ENCODE peak calls at places on chromosome 20, in nine cellular contexts. M is left ventricle myocardium inferior; E is neural progenitor cell; S is neuronal stem cell; T is H7; J is cardiac fibroblast; O is lower lobe of right lung; Y is CD8-positive, alpha-beta T cell; H is K562. P is an unnamed sample.

GRCh38 chr20:44218441-44218840 is 7.9 kb upstream of the OSER1 start:
- DNase-seq in O (no peak), Y (no peak), S (no peak), E (no peak), M (no peak), T (no peak), H (no peak), J (no peak), P (no peak)

GRCh38 chr20:38129893-38130609 is 35.0 kb downstream of the TGM2 start:
- DNase-seq in H (no peak), T (peak; percentile 22), S (no peak), M (no peak), J (no peak), O (peak; percentile 24), E (no peak), Y (no peak), P (no peak)

GRCh38 chr20:7207186-7207585 is 439.7 kb downstream of the BMP2 start:
- DNase-seq in Y (no peak), H (no peak), J (peak; percentile 8), O (no peak), M (no peak), E (no peak), T (no peak), S (no peak), P (peak; percentile 15)

GRCh38 chr20:1283522-1284210 is 17.6 kb downstream of the SNPH start:
- DNase-seq in S (no peak), M (no peak), O (no peak), Y (no peak), H (no peak), T (no peak), E (no peak), J (no peak), P (no peak)

GRCh38 chr20:17796096-17796563 is 96.4 kb downstream of the BANF2 start:
- DNase-seq in M (peak; percentile 43), H (no peak), S (no peak), Y (no peak), O (peak; percentile 65), T (no peak), E (no peak), J (peak; percentile 75), P (peak; percentile 86)

GRCh38 chr20:15703171-15703911 is 869.9 kb downstream of the KIF16B start:
- DNase-seq in J (peak; percentile 83), O (no peak), H (no peak), E (no peak), Y (no peak), S (no peak), M (no peak), T (no peak), P (no peak)

GRCh38 chr20:45463709-45464108 is 5.8 kb upstream of the WFDC2 start:
- DNase-seq in O (no peak), M (no peak), H (no peak), E (no peak), T (no peak), J (no peak), Y (no peak), S (no peak), P (no peak)

GRCh38 chr20:931401-931800 is 15.3 kb upstream of the ANGPT4 start:
- DNase-seq in T (no peak), J (peak; percentile 11), Y (no peak), H (no peak), S (no peak), E (peak; percentile 53), O (no peak), M (no peak), P (no peak)

GRCh38 chr20:19720991-19721390 is 37.1 kb upstream of the RIN2 start:
- DNase-seq in E (no peak), O (no peak), J (no peak), T (peak; percentile 17), S (no peak), M (no peak), H (no peak), Y (no peak), P (no peak)

GRCh38 chr20:54431545-54431944 is 43.8 kb upstream of the DOK5 start:
- DNase-seq in S (peak; percentile 11), O (no peak), H (no peak), Y (no peak), E (no peak), T (no peak), M (no peak), J (peak; percentile 14), P (no peak)

GRCh38 chr20:10521068-10521834 is 86.1 kb downstream of the SLX4IP start:
- DNase-seq in S (peak; percentile 17), Y (no peak), H (no peak), O (no peak), T (no peak), E (peak; percentile 17), M (no peak), J (peak; percentile 89), P (peak; percentile 67)

GRCh38 chr20:38272398-38272797 is 11.9 kb upstream of the KIAA1755 start:
- DNase-seq in H (no peak), S (no peak), O (no peak), Y (no peak), E (no peak), T (no peak), J (peak; percentile 78), M (no peak), P (peak; percentile 53)

GRCh38 chr20:20210943-20211273 is 157.0 kb upstream of the INSM1 start:
- DNase-seq in J (no peak), Y (no peak), S (no peak), M (no peak), T (no peak), E (no peak), O (no peak), H (no peak), P (no peak)

GRCh38 chr20:46648903-46649649 is 2.2 kb downstream of the SLC13A3 start:
- DNase-seq in H (peak; percentile 66), O (no peak), J (no peak), S (no peak), E (peak; percentile 38), Y (no peak), M (no peak), T (no peak), P (no peak)

GRCh38 chr20:59993736-59994484 is 35.7 kb downstream of the CDH26 start:
- DNase-seq in T (peak; percentile 46), S (no peak), H (no peak), O (no peak), Y (no peak), E (peak; percentile 16), J (no peak), M (no peak), P (no peak)

GRCh38 chr20:21376631-21377030 is 20.7 kb downstream of the NKX2-4 start:
- DNase-seq in J (no peak), H (no peak), O (no peak), E (no peak), S (no peak), T (no peak), Y (no peak), M (no peak), P (no peak)

GRCh38 chr20:46217583-46217982 is 90.7 kb downstream of the CDH22 start:
- DNase-seq in S (no peak), Y (no peak), O (no peak), E (no peak), T (peak; percentile 8), J (no peak), M (no peak), H (no peak), P (no peak)

GRCh38 chr20:38649275-38649891 is 47.8 kb downstream of the ARHGAP40 start:
- DNase-seq in Y (no peak), T (peak; percentile 83), M (no peak), S (no peak), H (peak; percentile 41), E (peak; percentile 74), J (peak; percentile 48), O (no peak), P (peak; percentile 50)

DNA sequence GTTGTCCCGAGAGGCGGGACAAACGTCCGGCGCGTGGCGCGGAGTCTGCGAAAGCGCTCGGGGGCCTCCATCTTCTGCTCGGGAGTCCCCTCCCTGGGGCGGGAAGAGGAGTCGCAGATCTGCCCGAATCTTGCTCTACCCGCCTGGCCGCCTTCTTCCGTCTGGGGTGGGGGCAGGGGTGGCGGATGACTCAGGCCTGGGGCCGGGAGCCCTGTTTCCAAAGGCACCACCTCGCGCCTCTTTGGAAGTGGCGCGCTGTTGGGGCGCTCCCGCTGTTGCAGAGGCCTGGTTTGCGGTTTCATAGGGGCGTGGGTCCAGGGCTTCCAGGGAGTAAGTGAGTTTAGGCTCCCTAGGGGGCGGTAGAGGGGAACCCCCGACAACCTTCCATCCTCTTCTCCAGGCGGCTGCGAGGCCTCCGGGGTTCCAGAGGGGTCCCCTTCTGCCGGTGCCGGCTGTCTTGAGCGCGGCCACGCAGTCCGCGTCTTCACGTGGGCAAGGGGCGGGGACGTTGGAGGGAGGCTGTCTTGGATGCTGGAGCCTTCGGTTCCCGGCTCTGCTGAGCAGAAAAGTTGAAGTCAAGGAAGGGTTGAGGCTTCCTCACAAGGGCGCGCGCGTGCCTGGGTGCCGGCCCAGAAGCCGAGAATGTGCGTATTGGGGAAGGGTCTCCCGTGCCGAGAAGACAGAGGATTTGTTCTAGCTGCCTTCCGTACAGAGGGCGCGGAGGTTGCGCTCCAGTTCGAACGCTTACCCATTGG is 2.6 kb upstream of the TFAP2C start:
- DNase-seq in E (peak; percentile 89), J (no peak), Y (no peak), M (no peak), T (peak; percentile 94), S (peak; percentile 71), H (peak; percentile 54), O (no peak), P (peak; percentile 54)
- H3K4me3 ChIP-seq in E (peak overlapping the region; percentile 47), J (no peak overlapping the region), Y (no peak overlapping the region), M (peak overlapping the region; percentile 11), T (peak overlapping the region; percentile 81), S (no peak overlapping the region), H (no peak overlapping the region), O (no peak overlapping the region), P (peak overlapping the region; percentile 0)

GRCh38 chr20:51345601-51346101 is 196.9 kb downstream of the NFATC2 start:
- DNase-seq in M (no peak), T (no peak), H (no peak), J (peak; percentile 82), Y (no peak), S (no peak), O (no peak), E (no peak), P (peak; percentile 46)
- H3K4me3 ChIP-seq in M (no peak overlapping the region), T (no peak overlapping the region), H (no peak overlapping the region), J (no peak overlapping the region), Y (no peak overlapping the region), S (no peak overlapping the region), O (no peak overlapping the region), E (no peak overlapping the region), P (no peak overlapping the region)

GRCh38 chr20:48155231-48155630 is 369.9 kb upstream of the SULF2 start:
- DNase-seq in Y (no peak), T (no peak), H (no peak), E (no peak), O (no peak), J (no peak), S (no peak), M (no peak), P (no peak)
- H3K4me3 ChIP-seq in Y (no peak overlapping the region), T (no peak overlapping the region), H (no peak overlapping the region), E (no peak overlapping the region), O (no peak overlapping the region), J (no peak overlapping the region), S (no peak overlapping the region), M (no peak overlapping the region), P (no peak overlapping the region)

DNA sequence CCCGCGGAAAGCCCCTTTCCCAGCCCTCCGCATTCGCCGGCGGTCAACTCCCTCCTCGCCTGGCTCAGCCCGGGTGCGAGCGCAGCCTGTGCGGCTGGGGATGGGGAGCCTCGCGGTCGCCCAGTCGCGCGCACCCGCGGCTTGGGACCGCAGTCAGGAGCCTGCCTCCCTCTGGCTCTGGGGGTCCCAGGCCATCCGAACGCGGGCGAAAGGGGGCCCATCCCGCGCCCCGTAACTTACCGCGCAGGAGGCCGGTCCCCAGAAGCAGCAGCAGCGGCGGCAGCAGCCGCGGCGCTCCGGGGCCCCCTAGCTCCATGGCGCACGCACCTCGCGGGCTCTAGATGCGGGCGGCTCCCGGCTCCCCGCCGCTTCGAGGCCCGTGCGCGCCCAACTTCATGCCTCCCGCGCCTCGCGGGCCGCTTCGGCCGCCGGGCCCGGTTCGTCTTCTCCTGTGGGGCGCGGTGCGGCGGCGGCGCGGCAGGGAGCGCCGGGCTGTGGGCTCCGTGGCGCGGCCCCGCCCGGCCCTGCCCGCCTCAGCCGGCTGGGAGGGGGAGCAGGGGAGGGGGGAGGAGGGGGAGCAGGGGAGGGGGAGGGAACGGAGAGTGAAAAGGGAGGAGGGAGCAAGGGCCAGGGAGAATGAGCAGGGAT is at the start of gene CHRNA4:
- DNase-seq in T (peak; percentile 91), M (no peak), J (no peak), O (no peak), H (no peak), Y (no peak), E (peak; percentile 63), S (no peak), P (no peak)
- H3K4me3 ChIP-seq in T (peak within 1 kb of the TSS; percentile 41), M (peak within 1 kb of the TSS; percentile 55), J (no peak within 1 kb of the TSS), O (peak within 1 kb of the TSS; percentile 14), H (no peak within 1 kb of the TSS), Y (no peak within 1 kb of the TSS), E (peak within 1 kb of the TSS; percentile 50), S (peak within 1 kb of the TSS; percentile 75), P (peak within 1 kb of the TSS; percentile 9)